ENCODE peak calls at places on chromosome 3, in nine cellular contexts. P is right cardiac atrium; E is right atrium auricular region; O is IMR-90; Z is AG09309; U is choroid plexus epithelial cell; H is neuronal stem cell; L is CD8-positive, alpha-beta memory T cell; T is WERI-Rb-1. Q is an unnamed sample.

GRCh38 chr3:142888484-142889262 is at the start of gene PCOLCE2:
- DNase-seq in P (peak), E (no peak), O (no peak), Z (no peak), U (no peak), H (peak), L (no peak), T (peak), Q (no peak)

GRCh38 chr3:116614795-116615362 is 94.7 kb upstream of the TUSC7 start:
- DNase-seq in P (no peak), E (no peak), O (peak), Z (no peak), U (peak), H (no peak), L (no peak), T (no peak), Q (no peak)

GRCh38 chr3:125280966-125281365 is 68.4 kb upstream of the SLC12A8 start:
- DNase-seq in P (no peak), E (no peak), O (peak), Z (no peak), U (peak), H (no peak), L (no peak), T (no peak), Q (peak)

GRCh38 chr3:112681822-112682325 is 40.9 kb upstream of the CCDC80 start:
- DNase-seq in P (no peak), E (no peak), O (peak), Z (no peak), U (peak), H (no peak), L (no peak), T (no peak), Q (peak)

GRCh38 chr3:165195628-165196576 is at the start of gene SLITRK3:
- DNase-seq in P (no peak), E (no peak), O (no peak), Z (no peak), U (no peak), H (peak), L (no peak), T (peak), Q (no peak)

GRCh38 chr3:130846181-130846580 is 47.7 kb upstream of the ATP2C1 start:
- DNase-seq in P (no peak), E (no peak), O (no peak), Z (no peak), U (no peak), H (no peak), L (no peak), T (no peak), Q (no peak)

GRCh38 chr3:40845916-40846315 is 321.2 kb downstream of the ZNF621 start:
- DNase-seq in P (no peak), E (no peak), O (no peak), Z (no peak), U (no peak), H (no peak), L (no peak), T (no peak), Q (no peak)

GRCh38 chr3:186983372-186984058 is 53.2 kb downstream of the ST6GAL1 start:
- DNase-seq in P (no peak), E (no peak), O (peak), Z (no peak), U (peak), H (no peak), L (no peak), T (no peak), Q (no peak)

GRCh38 chr3:171200052-171201029 is 173.8 kb upstream of the SLC2A2 start:
- DNase-seq in P (no peak), E (no peak), O (no peak), Z (no peak), U (peak), H (no peak), L (no peak), T (no peak), Q (no peak)

GRCh38 chr3:27553868-27554540 is 69.8 kb upstream of the SLC4A7 start:
- DNase-seq in P (no peak), E (no peak), O (peak), Z (no peak), U (peak), H (no peak), L (no peak), T (no peak), Q (no peak)
- H3K4me3 ChIP-seq in P (no peak), E (no peak), O (no peak), Z (no peak), U (no peak), H (no peak), L (no peak), T (no peak), Q (no peak)

GRCh38 chr3:44827196-44827595 is 34.5 kb upstream of the TMEM42 start:
- DNase-seq in P (no peak), E (no peak), O (no peak), Z (no peak), U (no peak), H (no peak), L (no peak), T (no peak), Q (no peak)

GRCh38 chr3:44831241-44831640 is 30.5 kb upstream of the TMEM42 start:
- DNase-seq in P (no peak), E (no peak), O (no peak), Z (no peak), U (no peak), H (no peak), L (no peak), T (no peak), Q (no peak)

GRCh38 chr3:44825264-44825925 is 36.3 kb upstream of the TMEM42 start:
- DNase-seq in P (no peak), E (no peak), O (peak), Z (peak), U (peak), H (no peak), L (no peak), T (no peak), Q (peak)
- H3K4me3 ChIP-seq in P (no peak), E (no peak), O (no peak), Z (no peak), U (no peak), H (no peak), L (no peak), T (no peak), Q (no peak)

DNA sequence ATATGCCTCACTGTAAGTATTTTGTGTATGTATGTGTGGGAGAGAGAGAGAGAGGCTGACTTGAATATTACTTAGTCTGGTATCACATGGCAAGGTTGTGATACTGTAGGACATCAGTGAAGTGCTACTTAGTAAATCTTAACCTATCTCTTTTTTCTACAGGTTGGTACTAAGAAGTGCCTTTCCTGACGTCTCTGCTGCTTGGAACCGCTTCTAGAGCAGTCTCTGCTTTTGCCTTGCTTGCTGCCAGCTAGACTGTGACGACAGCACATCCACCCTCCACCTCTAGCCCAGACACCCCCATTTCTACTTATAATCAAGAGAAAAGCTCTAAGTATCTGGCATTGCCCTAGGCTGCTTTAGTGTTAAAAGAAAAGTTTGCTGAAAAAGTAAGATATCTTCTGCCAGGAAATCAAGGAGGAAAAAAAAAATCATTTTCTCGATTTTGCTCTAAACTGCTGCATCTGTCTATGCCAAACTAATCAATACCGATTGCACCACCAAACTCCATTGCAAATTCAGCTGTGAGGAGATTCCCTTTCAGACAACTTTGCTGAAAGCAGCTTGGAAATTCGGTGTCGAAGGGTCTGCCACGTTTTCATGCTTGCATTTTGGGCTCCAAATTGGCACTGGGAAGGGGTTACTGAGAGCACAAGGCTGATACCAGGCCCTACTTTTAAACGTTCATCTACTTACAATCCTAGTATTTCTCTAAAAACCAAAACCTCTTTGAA is 30.7 kb downstream of the MBNL1 start:
- DNase-seq in P (no peak), E (no peak), O (no peak), Z (no peak), U (no peak), H (no peak), L (peak), T (no peak), Q (no peak)
- H3K4me3 ChIP-seq in P (peak), E (peak), O (peak), Z (peak), U (peak), H (no peak), L (peak), T (no peak), Q (peak)

DNA sequence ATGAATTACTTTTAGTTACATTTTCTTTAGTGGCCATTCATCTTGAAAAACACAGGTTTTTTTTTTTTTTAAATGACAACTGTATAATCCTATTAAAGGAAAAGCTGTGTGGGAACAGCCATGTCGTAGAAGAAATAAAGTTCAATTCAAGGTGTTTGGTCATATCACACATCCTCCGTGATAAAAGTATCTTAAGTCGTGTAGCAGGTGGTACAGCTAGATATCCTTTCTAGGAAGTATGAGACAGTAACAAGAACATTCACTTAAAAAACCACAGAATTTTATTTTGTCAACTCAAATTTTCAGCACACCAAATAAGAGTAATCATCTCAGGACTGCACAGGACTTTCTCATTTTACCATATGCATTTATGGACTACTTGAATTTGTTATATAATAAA is 16.1 kb downstream of the ZDHHC23 start:
- DNase-seq in P (no peak), E (no peak), O (no peak), Z (no peak), U (no peak), H (no peak), L (no peak), T (no peak), Q (no peak)
- H3K4me3 ChIP-seq in P (no peak), E (no peak), O (no peak), Z (no peak), U (no peak), H (no peak), L (no peak), T (no peak), Q (no peak)

DNA sequence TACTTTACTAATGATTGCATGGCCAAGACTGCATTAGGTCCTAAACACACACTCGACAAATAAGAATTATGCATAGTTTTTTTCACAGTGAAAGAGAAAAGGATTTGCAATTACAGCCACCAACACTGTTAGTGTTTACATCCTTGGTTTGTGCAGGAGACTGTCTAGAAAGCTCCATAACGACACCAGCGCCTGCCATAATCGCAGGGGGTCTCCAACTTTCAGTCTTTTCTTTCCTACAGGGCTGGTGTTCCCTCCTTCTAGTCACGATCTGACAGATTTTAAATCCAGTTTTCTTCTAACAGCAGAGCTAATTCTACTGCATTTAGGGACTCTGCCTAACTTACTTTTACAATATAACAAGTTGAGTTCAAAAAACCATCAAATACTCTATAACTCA is 58.0 kb downstream of the CLASP2 start:
- DNase-seq in P (no peak), E (no peak), O (no peak), Z (no peak), U (no peak), H (no peak), L (no peak), T (no peak), Q (no peak)
- H3K4me3 ChIP-seq in P (peak), E (no peak), O (peak), Z (no peak), U (no peak), H (peak), L (peak), T (peak), Q (peak)

DNA sequence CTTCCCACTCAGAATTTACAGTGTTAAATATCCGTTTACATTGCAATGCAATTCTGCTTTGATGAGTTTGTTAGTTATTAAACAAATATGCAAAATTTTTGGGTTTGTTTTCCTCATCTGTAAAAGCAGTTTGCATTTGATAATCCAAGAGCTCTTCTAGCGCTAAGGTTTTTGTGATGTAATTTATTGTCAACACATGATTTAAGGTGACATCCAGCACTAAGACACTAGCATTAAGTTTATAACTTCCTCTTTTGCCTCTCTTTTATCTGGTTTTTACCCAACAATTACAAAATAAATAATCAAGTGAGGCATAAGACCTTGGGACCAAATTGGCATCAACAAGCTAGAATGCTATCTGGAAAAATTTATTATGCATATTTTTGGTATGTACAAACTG is 958 bp upstream of the DNAJC19 start:
- DNase-seq in P (no peak), E (no peak), O (no peak), Z (no peak), U (no peak), H (no peak), L (no peak), T (no peak), Q (no peak)
- H3K4me3 ChIP-seq in P (peak), E (peak), O (peak), Z (peak), U (peak), H (peak), L (peak), T (peak), Q (peak)

GRCh38 chr3:23304424-23304823 is 101.3 kb downstream of the UBE2E2 start:
- DNase-seq in P (no peak), E (no peak), O (peak), Z (no peak), U (peak), H (no peak), L (no peak), T (no peak), Q (no peak)

GRCh38 chr3:23302276-23302675 is 99.1 kb downstream of the UBE2E2 start:
- DNase-seq in P (no peak), E (no peak), O (peak), Z (no peak), U (peak), H (no peak), L (no peak), T (no peak), Q (no peak)

GRCh38 chr3:23303601-23304217 is 100.6 kb downstream of the UBE2E2 start:
- DNase-seq in P (no peak), E (no peak), O (no peak), Z (no peak), U (no peak), H (no peak), L (no peak), T (no peak), Q (no peak)

GRCh38 chr3:23301817-23302216 is 98.7 kb downstream of the UBE2E2 start:
- DNase-seq in P (no peak), E (no peak), O (no peak), Z (no peak), U (no peak), H (no peak), L (no peak), T (no peak), Q (no peak)
- H3K4me3 ChIP-seq in P (no peak), E (no peak), O (no peak), Z (no peak), U (no peak), H (no peak), L (no peak), T (no peak), Q (no peak)

GRCh38 chr3:107662586-107662985 is 139.8 kb downstream of the BBX start:
- DNase-seq in P (no peak), E (no peak), O (peak), Z (no peak), U (peak), H (no peak), L (no peak), T (no peak), Q (no peak)

GRCh38 chr3:107661447-107662108 is 138.8 kb downstream of the BBX start:
- DNase-seq in P (no peak), E (no peak), O (no peak), Z (no peak), U (peak), H (no peak), L (no peak), T (no peak), Q (no peak)

GRCh38 chr3:107662109-107662477 is 139.3 kb downstream of the BBX start:
- DNase-seq in P (peak), E (no peak), O (peak), Z (no peak), U (peak), H (no peak), L (no peak), T (no peak), Q (peak)

GRCh38 chr3:107657971-107658370 is 135.2 kb downstream of the BBX start:
- DNase-seq in P (no peak), E (no peak), O (peak), Z (no peak), U (peak), H (no peak), L (no peak), T (no peak), Q (peak)

DNA sequence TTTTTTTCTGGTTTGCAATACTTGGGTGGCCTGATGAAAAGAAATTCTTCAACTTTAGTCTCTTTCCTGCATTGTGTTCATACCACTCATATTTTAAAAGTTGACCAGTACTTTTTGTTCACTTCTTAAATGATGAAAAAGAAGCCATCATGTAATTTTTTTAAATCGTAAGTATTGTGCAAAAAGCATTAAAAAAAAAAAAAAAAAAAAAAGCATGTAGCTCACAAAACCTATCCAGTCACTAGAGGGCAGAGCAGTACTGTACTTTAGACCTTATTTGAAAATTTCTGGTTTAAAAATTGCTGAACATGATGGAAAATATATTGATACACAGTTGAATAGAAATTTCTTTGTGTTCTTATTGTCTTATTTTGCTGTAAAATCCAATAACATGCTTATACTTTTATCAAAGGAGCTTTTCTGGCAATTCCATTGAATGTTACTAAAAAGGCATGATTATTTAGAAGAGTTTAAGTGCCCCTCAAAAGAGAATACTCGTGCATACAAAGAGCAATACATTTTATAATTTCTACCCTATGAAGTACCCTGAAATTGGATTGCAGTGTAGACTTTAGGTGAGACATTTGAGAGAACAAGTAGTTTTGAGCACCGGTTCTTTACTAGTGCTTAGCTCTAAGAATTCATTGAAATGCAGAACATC is 137.7 kb downstream of the BBX start:
- DNase-seq in P (no peak), E (no peak), O (peak), Z (peak), U (peak), H (no peak), L (no peak), T (no peak), Q (peak)
- H3K4me3 ChIP-seq in P (no peak), E (no peak), O (no peak), Z (no peak), U (no peak), H (no peak), L (no peak), T (no peak), Q (no peak)